ENCODE peak calls at places on chromosomes 16 and 17, in ten cellular contexts. X is astrocyte of the spinal cord, S is A549, M is Panc1, L is heart left ventricle, C is astrocyte of the cerebellum, V is pancreas, T is fibroblast of the aortic adventitia, G is prostate gland, Z is OCI-LY7. E is an unnamed sample.

GRCh38 chr17:73635101-73635767 is 9.0 kb downstream of the SDK2 start:
- DNase-seq in X (no peak), S (no peak), M (no peak), L (no peak), C (no peak), V (no peak), T (no peak), G (no peak), Z (no peak), E (no peak)

GRCh38 chr16:89536371-89536770 is 24.1 kb upstream of the RPL13 start:
- DNase-seq in X (no peak), S (no peak), M (no peak), L (no peak), C (no peak), V (no peak), T (no peak), G (no peak), Z (no peak), E (no peak)

GRCh38 chr16:75279277-75279676 is 27.9 kb upstream of the BCAR1 start:
- DNase-seq in X (peak; percentile 20), S (no peak), M (no peak), L (no peak), C (no peak), V (no peak), T (no peak), G (no peak), Z (no peak), E (no peak)

GRCh38 chr16:81544691-81545365 is 100.2 kb downstream of the CMIP start:
- DNase-seq in X (no peak), S (no peak), M (no peak), L (no peak), C (peak; percentile 35), V (no peak), T (peak; percentile 64), G (no peak), Z (no peak), E (no peak)

GRCh38 chr16:70602831-70603230 is 43.5 kb upstream of the IL34 start:
- DNase-seq in X (no peak), S (no peak), M (no peak), L (peak; percentile 40), C (no peak), V (no peak), T (no peak), G (no peak), Z (no peak), E (no peak)

GRCh38 chr16:53257001-53257400 is 177.3 kb upstream of the RBL2 start:
- DNase-seq in X (peak; percentile 42), S (no peak), M (no peak), L (no peak), C (peak; percentile 9), V (no peak), T (peak; percentile 82), G (no peak), Z (no peak), E (peak; percentile 4)

GRCh38 chr17:32486091-32486700 is 597 bp upstream of the CDK5R1 start:
- DNase-seq in X (peak; percentile 60), S (peak; percentile 76), M (no peak), L (peak; percentile 87), C (peak; percentile 24), V (peak; percentile 63), T (peak; percentile 42), G (peak; percentile 62), Z (peak; percentile 77), E (no peak)

GRCh38 chr17:38562903-38563302 is 42.8 kb downstream of the SRCIN1 start:
- DNase-seq in X (no peak), S (no peak), M (no peak), L (no peak), C (no peak), V (no peak), T (no peak), G (no peak), Z (no peak), E (no peak)

GRCh38 chr16:3175157-3176153 is 12.5 kb upstream of the OR1F1 start:
- DNase-seq in X (peak; percentile 52), S (peak; percentile 71), M (no peak), L (no peak), C (no peak), V (no peak), T (no peak), G (no peak), Z (no peak), E (no peak)

GRCh38 chr17:76407509-76407908 is 23.1 kb downstream of the SPHK1 start:
- DNase-seq in X (no peak), S (no peak), M (no peak), L (no peak), C (no peak), V (no peak), T (no peak), G (no peak), Z (no peak), E (no peak)

GRCh38 chr17:8056232-8056975 is 17.5 kb downstream of the ALOX15B start:
- DNase-seq in X (peak; percentile 67), S (no peak), M (no peak), L (no peak), C (peak; percentile 76), V (no peak), T (peak; percentile 75), G (peak; percentile 84), Z (peak; percentile 29), E (peak; percentile 27)

GRCh38 chr16:3957344-3957980 is 76.9 kb upstream of the CREBBP start:
- DNase-seq in X (no peak), S (no peak), M (no peak), L (no peak), C (no peak), V (no peak), T (no peak), G (no peak), Z (no peak), E (no peak)

GRCh38 chr16:50955311-50955710 is 195.8 kb downstream of the SALL1 start:
- DNase-seq in X (no peak), S (no peak), M (no peak), L (no peak), C (no peak), V (no peak), T (no peak), G (no peak), Z (no peak), E (no peak)

GRCh38 chr16:11236441-11236840 is 19.6 kb downstream of the SOCS1 start:
- DNase-seq in X (no peak), S (no peak), M (no peak), L (no peak), C (no peak), V (no peak), T (no peak), G (no peak), Z (no peak), E (no peak)

DNA sequence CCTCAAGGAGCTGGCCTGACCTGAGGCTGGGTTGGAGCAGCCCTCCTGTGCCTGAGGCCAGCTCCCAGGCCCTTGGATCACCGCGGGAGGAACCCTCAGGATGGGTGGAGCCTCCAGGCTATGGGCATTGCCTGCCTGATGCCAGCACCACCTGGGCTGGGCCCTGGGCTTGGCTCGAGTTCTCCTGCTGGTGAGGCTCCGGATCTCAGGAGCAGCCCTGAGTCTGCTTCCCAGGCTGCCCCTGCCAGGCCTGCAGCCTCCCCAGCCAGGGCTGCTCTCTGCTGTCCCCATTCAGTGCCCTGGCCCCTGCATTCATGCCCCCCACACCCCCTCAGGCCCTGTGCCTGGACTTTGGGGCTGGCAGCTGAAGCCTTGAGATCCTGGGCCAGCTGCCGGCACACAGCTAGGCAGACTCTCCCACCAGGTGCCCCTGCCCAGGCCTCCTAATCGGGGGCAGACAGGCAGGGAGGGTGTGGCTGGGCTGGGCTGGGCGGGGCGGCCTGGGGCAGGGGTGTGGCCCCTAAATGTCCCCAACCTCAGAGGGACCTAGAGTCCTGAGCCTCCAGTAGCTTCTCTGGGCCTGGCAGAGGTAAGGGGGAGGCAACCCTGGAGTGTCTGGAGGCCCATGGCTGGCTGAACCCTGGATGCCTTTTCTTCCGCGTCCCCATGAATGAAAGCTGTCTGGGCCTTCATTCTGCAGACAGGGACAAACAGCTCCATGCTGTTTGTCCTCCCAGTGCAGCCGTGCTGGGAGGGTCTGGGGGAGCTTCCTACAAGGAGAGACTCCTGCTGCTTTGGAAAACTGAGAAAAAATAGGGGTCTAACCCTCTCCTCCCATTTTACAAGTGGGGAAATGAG is 1.1 kb upstream of the PIGQ start:
- DNase-seq in X (no peak), S (no peak), M (no peak), L (no peak), C (no peak), V (no peak), T (no peak), G (no peak), Z (no peak), E (no peak)
- H3K4me3 ChIP-seq in X (no peak overlapping the region), S (peak overlapping the region; percentile 99), M (peak overlapping the region; percentile 87), L (peak overlapping the region; percentile 78), C (peak overlapping the region; percentile 84), V (no peak overlapping the region), T (peak overlapping the region; percentile 82), G (peak overlapping the region; percentile 84), Z (peak overlapping the region; percentile 94), E (peak overlapping the region; percentile 70)

DNA sequence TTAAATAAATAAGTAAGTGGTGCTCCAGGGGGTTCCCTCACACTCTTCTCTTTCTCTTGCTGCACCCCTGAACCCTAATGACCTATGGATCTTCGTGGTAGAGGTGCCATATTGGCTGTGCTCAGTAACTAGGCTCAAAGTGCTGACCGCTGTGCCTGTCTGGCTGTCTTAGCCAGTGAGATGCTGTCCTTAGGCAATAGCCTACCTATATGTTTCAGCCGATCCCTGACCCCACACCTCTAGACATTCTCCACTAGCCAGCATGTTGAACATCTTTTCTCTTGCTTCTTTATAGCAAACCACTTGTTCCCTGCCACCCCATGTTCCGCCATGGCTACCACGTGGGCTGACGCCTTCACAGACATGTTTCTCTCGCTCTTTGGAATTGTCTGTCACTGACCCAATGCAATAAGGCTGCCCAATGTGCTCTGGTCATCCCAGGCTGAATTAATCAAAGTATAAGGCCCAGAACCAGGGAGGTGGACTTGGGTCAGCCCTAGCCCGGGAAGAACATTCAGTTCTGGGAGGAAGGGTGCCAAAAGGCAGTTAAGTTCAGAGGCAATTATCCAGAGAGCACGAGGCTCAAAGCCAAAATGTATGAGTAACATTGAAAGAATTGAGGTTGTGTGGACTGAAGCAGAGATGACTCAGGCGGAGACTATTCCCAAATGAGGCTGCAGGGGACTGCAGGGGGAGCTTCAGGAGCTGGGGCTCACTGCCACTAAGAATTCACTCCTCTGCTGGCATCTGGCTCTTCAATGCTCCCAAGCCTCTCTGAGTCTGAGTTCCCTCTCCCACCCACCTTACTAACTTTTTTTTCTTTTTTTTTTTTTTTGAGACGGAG is 28.7 kb upstream of the TNRC6A start:
- DNase-seq in X (peak; percentile 98), S (peak; percentile 89), M (peak; percentile 96), L (peak; percentile 63), C (peak; percentile 98), V (peak; percentile 63), T (peak; percentile 99), G (peak; percentile 77), Z (no peak), E (peak; percentile 98)
- TF ChIP-seq CTCF in X (peak; percentile 47), S (peak; percentile 32), M (no peak), L (peak; percentile 38), C (peak; percentile 55), V (no peak), T (peak; percentile 55), G (no peak), Z (no peak), E (peak; percentile 54)

GRCh38 chr16:49283376-49284049 is 1.9 kb upstream of the CBLN1 start:
- DNase-seq in X (no peak), S (no peak), M (no peak), L (no peak), C (no peak), V (no peak), T (no peak), G (no peak), Z (no peak), E (no peak)
- H3K4me3 ChIP-seq in X (no peak overlapping the region), S (no peak overlapping the region), M (no peak overlapping the region), L (peak overlapping the region; percentile 54), C (no peak overlapping the region), V (peak overlapping the region; percentile 59), T (no peak overlapping the region), G (no peak overlapping the region), Z (peak overlapping the region; percentile 72), E (no peak overlapping the region)

GRCh38 chr17:79774561-79774975 is 3.4 kb upstream of the CBX2 start:
- DNase-seq in X (no peak), S (no peak), M (no peak), L (peak; percentile 33), C (no peak), V (no peak), T (no peak), G (no peak), Z (no peak), E (no peak)
- TF ChIP-seq CTCF in X (no peak), S (no peak), M (no peak), L (no peak), C (no peak), V (no peak), T (no peak), G (no peak), Z (no peak), E (no peak)

E was measured in AG09309.